ENCODE peak calls at places on chromosomes 3 and 15, in seven cellular contexts. U is cardiac muscle cell; W is uterus; R is transverse colon; X is CD8-positive, alpha-beta memory T cell; E is breast epithelium; A is GM23338. Y is an unnamed sample. For H3K36me3, the result is how much of the 10 kb centered on the place peaks cover.

GRCh38 chr3:21979706-21980105 is 228.7 kb upstream of the ZNF385D start:
- DNase-seq in U (no peak), W (no peak), R (no peak), X (no peak), E (no peak), A (no peak), Y (no peak)

GRCh38 chr3:195517030-195517429 is 26.1 kb downstream of the PPP1R2 start:
- DNase-seq in U (no peak), W (no peak), R (no peak), X (no peak), E (no peak), A (no peak), Y (no peak)

GRCh38 chr3:193345431-193345830 is 33.1 kb downstream of the ATP13A5 start:
- DNase-seq in U (no peak), W (no peak), R (no peak), X (no peak), E (no peak), A (no peak), Y (no peak)

GRCh38 chr15:70853855-70854668 is at the start of gene LARP6:
- DNase-seq in U (peak), W (peak), R (peak), X (peak), E (peak), A (peak), Y (no peak)

GRCh38 chr3:123650101-123650500 is 65.2 kb upstream of the HACD2 start:
- DNase-seq in U (no peak), W (no peak), R (no peak), X (no peak), E (no peak), A (no peak), Y (no peak)

GRCh38 chr3:127159547-127159946 is 33.4 kb upstream of the PRR23E start:
- DNase-seq in U (no peak), W (no peak), R (no peak), X (no peak), E (no peak), A (peak), Y (no peak)

GRCh38 chr3:184654375-184654774 is 57.5 kb downstream of the MAGEF1 start:
- DNase-seq in U (no peak), W (no peak), R (no peak), X (no peak), E (no peak), A (no peak), Y (no peak)

GRCh38 chr3:152737021-152737908 is 97.7 kb upstream of the P2RY1 start:
- DNase-seq in U (no peak), W (peak), R (no peak), X (no peak), E (no peak), A (no peak), Y (no peak)

GRCh38 chr15:42737529-42738328 is 801 bp upstream of the CDAN1 start:
- DNase-seq in U (no peak), W (no peak), R (peak), X (no peak), E (no peak), A (no peak), Y (no peak)

GRCh38 chr15:41777421-41777973 is 3.2 kb downstream of the MAPKBP1 start:
- DNase-seq in U (no peak), W (no peak), R (no peak), X (no peak), E (no peak), A (no peak), Y (no peak)

GRCh38 chr3:23806322-23807160 is 786 bp downstream of the UBE2E1 start:
- DNase-seq in U (peak), W (peak), R (peak), X (peak), E (no peak), A (peak), Y (peak)

GRCh38 chr3:119800844-119801243 is 18.9 kb downstream of the NR1I2 start:
- DNase-seq in U (no peak), W (no peak), R (no peak), X (no peak), E (no peak), A (no peak), Y (no peak)
- H3K27ac ChIP-seq in U (no peak), W (no peak), R (no peak), X (no peak), E (no peak), A (no peak), Y (no peak)

DNA sequence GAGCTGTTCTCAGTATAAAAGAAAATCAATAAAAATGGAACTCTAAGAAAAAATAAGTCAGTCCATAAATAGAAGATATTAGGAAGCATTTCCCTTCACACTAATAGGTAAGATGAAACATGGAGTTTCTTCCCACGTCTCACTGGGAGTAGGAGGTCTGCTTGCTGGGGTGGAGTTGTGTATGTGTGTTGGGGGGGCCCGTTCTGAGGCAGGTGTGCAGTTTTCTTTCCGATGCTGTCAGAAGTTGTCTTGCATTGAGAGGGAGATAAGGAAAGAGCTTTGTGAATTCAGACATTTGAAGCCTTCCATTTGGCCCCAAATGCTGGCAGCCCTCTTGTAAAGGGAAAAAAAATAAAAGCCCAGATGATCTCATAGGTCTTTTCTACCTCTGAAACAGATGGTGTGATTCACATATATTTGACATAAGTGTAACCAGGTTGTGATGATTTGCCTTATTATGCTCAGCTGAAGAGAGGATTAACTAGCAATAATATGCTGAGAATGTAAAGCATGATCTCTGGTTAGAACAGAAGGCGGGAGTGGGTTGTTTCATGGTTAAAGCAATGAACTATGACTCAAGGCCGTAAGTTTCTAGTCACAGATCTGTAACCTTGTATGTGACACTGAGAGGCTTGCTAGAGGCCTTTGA is 8.8 kb downstream of the RASGRP1 start:
- DNase-seq in U (no peak), W (no peak), R (no peak), X (no peak), E (no peak), A (no peak), Y (no peak)
- H3K36me3 ChIP-seq in U (under half), W (under half), R (under half), X (under half), E (under half), A (under half), Y (half or more)

DNA sequence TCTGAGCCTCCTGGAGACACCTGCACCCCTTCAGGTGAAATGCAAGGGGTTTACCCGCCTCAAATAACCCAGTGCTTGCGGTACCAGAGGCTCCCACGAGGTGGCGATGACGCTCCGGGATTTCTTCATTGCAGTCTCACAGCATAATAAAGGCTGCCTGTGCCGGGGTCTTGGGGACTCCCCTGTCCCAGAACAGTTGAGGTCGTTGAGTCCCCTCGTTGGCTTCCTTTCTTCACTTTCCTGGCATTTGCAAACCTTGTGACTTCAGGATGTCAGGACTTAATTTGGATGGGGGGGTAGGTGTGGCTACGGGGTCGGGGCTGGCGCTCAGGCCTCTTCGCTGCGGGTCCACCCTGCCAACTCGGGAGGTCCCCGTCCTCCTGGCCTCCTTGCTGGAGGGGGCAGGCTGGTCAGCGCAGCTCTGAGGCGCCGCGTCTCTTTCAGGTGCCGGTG is 1.3 kb downstream of the GNAT1 start:
- DNase-seq in U (peak), W (peak), R (peak), X (peak), E (peak), A (peak), Y (peak)
- H3K27ac ChIP-seq in U (no peak), W (no peak), R (no peak), X (no peak), E (no peak), A (no peak), Y (no peak)

DNA sequence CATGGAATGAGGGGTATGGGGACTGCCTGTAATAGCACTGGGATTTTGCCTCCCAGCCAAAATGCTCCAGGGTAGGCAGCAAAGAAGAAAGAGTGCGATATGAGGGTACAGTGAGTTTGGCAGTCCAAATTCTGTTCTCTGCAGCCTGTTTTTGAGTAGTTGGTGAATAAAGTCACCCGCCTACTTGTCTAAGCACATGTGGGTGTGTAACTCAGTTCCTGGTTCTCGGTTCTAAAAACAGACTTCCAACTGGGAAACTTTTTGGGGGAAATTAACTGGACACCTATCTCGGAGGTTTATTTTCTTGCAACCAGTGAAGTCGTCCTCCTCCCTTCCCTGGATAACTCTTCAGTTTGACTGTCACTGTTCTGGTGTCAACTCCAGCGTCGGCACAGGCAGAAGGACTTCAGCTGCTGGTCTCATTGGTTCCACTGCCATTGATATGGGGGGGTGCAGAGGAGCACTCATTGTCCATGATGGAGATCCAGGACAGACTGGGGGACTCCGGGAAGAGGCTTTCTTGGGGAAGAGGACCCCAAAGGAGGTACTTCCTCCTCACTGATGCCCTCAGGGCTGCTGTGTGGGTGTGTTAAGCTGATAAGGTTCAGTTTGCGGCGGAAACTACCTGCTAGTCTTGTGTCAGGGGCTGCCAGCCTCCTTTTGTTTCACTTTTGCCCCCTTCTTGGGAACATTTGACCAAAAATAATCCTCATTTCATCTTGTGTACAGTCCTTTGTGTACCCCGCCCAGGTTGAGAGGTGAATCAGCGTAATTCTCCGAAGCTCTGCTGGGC is 13.2 kb downstream of the GHRL start:
- DNase-seq in U (no peak), W (no peak), R (no peak), X (no peak), E (no peak), A (no peak), Y (no peak)
- H3K36me3 ChIP-seq in U (under half), W (under half), R (under half), X (under half), E (under half), A (under half), Y (half or more)

DNA sequence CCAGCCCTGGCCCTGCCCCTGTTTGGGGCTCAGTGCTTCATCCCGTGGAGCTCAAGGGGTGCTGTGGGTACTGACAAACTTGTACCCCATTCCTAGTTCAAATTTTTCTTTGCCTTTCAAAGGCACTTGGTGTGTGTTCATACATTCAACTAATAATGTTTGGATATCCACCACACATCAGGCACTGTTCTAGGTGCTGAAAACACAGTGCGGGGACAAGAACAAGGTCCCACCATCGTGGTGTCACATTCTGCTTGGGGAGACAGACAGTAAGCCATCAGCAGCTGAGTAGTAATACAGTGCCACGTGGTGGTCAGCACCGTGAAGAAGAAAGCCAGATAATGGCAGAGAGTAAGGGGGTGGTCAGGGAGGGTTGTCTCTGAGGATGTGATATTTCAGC is 32.5 kb downstream of the CRYGS start:
- DNase-seq in U (no peak), W (no peak), R (no peak), X (no peak), E (no peak), A (no peak), Y (no peak)
- H3K27ac ChIP-seq in U (no peak), W (no peak), R (no peak), X (no peak), E (no peak), A (no peak), Y (no peak)

GRCh38 chr3:131480116-131480515 is 22.7 kb downstream of the MRPL3 start:
- DNase-seq in U (no peak), W (no peak), R (no peak), X (no peak), E (no peak), A (no peak), Y (no peak)

GRCh38 chr3:131491084-131491483 is 11.7 kb downstream of the MRPL3 start:
- DNase-seq in U (no peak), W (no peak), R (no peak), X (no peak), E (no peak), A (no peak), Y (no peak)

DNA sequence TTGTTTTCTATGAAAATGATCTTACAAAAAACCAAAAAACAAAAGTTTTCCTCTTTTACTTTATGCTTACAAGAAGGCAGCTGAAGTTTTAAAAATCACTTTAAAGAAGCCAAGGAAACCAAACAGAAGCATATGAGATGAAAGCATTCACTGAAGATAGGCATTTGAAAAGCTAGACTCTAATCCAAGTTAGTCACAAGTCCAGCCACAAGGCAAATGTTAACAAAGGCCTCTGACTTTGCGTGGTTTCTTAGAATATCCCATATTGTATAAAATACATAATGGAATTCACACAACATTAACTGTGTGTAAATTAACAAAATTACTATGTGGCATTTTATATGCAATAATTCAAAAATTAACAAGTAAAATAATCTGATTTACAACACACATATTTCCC is 17.7 kb downstream of the MRPL3 start:
- DNase-seq in U (no peak), W (no peak), R (no peak), X (no peak), E (no peak), A (no peak), Y (no peak)
- H3K36me3 ChIP-seq in U (under half), W (under half), R (under half), X (under half), E (under half), A (under half), Y (under half)

GRCh38 chr3:132135628-132136333 is 101.0 kb upstream of the CPNE4 start:
- DNase-seq in U (no peak), W (no peak), R (no peak), X (no peak), E (no peak), A (peak), Y (no peak)

GRCh38 chr3:132134611-132135010 is 99.8 kb upstream of the CPNE4 start:
- DNase-seq in U (no peak), W (no peak), R (no peak), X (no peak), E (no peak), A (no peak), Y (no peak)

DNA sequence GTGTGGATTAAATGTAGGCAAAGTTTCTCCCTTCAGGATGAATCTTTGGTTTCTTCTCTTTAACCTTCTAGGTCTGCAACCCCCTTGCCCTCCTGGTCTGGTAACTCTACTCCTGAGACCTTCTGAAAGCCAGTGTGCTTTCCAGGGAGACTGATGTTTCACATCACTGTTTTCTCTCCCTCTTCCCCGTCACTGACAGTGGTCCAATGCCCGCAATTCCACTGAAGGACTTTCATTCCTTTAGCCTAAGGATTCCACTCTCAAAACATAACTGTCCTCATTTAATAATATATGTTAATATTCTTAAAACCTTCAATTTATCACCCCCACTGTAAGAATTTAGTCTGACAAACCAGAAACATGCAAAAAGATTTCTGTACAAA is 101.5 kb upstream of the CPNE4 start:
- DNase-seq in U (no peak), W (no peak), R (no peak), X (no peak), E (no peak), A (no peak), Y (no peak)
- H3K27ac ChIP-seq in U (no peak), W (no peak), R (no peak), X (no peak), E (no peak), A (no peak), Y (no peak)

DNA sequence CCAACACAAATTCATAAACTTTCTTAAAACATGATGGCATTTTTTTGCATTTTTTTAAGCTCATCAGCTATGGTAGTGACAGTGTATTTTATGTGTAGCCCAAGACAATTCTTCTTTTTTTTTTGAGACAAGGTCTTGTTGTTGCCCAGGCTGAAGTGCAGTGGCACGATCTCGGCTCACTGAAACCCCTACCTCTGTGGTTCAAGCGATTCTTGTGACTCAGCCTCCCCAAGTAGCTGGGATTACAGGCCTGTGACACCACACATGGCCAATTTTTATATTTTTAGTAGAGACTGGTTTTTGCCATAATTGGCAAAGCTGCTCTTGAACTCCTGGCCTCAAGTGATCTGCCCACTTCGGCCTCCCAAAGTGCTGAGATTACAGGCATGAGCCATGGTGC is 17.3 kb upstream of the USP50 start:
- DNase-seq in U (no peak), W (no peak), R (no peak), X (no peak), E (no peak), A (no peak), Y (no peak)
- H3K36me3 ChIP-seq in U (half or more), W (under half), R (under half), X (under half), E (under half), A (under half), Y (half or more)

GRCh38 chr3:67460841-67461240 is 193.6 kb downstream of the SUCLG2 start:
- DNase-seq in U (no peak), W (no peak), R (no peak), X (no peak), E (no peak), A (no peak), Y (no peak)

GRCh38 chr3:67459131-67459530 is 195.3 kb downstream of the SUCLG2 start:
- DNase-seq in U (no peak), W (no peak), R (no peak), X (no peak), E (no peak), A (no peak), Y (no peak)

GRCh38 chr3:67458406-67458805 is 196.0 kb downstream of the SUCLG2 start:
- DNase-seq in U (peak), W (no peak), R (no peak), X (no peak), E (no peak), A (no peak), Y (no peak)

GRCh38 chr3:67461667-67462142 is 192.7 kb downstream of the SUCLG2 start:
- DNase-seq in U (no peak), W (no peak), R (no peak), X (no peak), E (no peak), A (no peak), Y (no peak)

DNA sequence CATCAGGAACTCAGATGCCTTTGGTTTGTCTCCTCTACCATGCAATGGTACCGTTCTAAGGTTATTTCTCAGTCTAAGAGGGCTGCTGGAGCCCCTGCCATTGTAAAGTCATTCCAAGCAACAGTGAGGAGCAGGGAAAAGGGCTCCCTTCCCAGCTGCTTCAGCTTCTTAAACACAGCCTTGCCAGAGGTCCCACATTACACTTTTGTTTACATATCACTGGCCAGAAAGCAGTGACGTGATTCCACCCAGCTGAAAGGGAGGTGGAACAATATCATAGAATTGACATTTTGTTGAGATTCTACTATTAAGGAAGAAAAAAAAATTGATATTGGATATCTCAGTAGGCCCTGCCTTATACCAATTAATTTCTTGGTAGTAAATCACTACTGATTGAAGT is 194.6 kb downstream of the SUCLG2 start:
- DNase-seq in U (no peak), W (no peak), R (no peak), X (no peak), E (no peak), A (no peak), Y (no peak)
- H3K27ac ChIP-seq in U (no peak), W (no peak), R (no peak), X (no peak), E (no peak), A (no peak), Y (no peak)

GRCh38 chr3:45936261-45936660 is 7.0 kb upstream of the CXCR6 start:
- DNase-seq in U (no peak), W (no peak), R (no peak), X (no peak), E (no peak), A (no peak), Y (no peak)
- H3K36me3 ChIP-seq in U (under half), W (under half), R (under half), X (half or more), E (under half), A (under half), Y (half or more)